ENCODE peak calls at places on chromosomes 5 and 9, in nine cellular contexts. L, W, G, A, E, Q, P, D and T are unnamed samples.

GRCh38 chr5:35974570-35974969 is 16.6 kb downstream of the UGT3A1 start:
- DNase-seq in E (no peak), Q (no peak), W (no peak), P (no peak), A (no peak), L (no peak), G (no peak), D (no peak), T (no peak)

GRCh38 chr5:131148835-131149234 is 16.2 kb downstream of the HINT1 start:
- DNase-seq in E (no peak), D (no peak), G (no peak), A (no peak), P (no peak), L (no peak), Q (no peak), W (no peak), T (no peak)

GRCh38 chr5:96829336-96829735 is 21.6 kb upstream of the ERAP1 start:
- DNase-seq in Q (no peak), W (no peak), L (no peak), A (no peak), D (no peak), G (no peak), E (no peak), P (no peak), T (no peak)

GRCh38 chr5:111478266-111478665 is 34.1 kb downstream of the STARD4 start:
- DNase-seq in L (no peak), Q (no peak), D (no peak), G (no peak), W (no peak), P (peak), E (no peak), A (no peak), T (no peak)

GRCh38 chr5:143101134-143101533 is 302.4 kb downstream of the NR3C1 start:
- DNase-seq in P (no peak), G (no peak), E (no peak), L (no peak), Q (no peak), W (no peak), A (no peak), D (no peak), T (no peak)

GRCh38 chr9:95449016-95449415 is 67.8 kb downstream of the PTCH1 start:
- DNase-seq in E (no peak), G (peak), W (no peak), Q (no peak), L (no peak), D (no peak), P (no peak), A (no peak), T (no peak)

GRCh38 chr5:115415143-115415491 is 118.7 kb upstream of the CCDC112 start:
- DNase-seq in L (peak), Q (no peak), W (no peak), G (no peak), E (peak), D (peak), A (no peak), P (peak), T (peak)

GRCh38 chr9:91207889-91208651 is 153.6 kb downstream of the AUH start:
- DNase-seq in L (no peak), P (peak), Q (no peak), W (no peak), D (no peak), E (no peak), G (no peak), A (peak), T (no peak)

GRCh38 chr9:4929917-4930316 is 55.2 kb upstream of the JAK2 start:
- DNase-seq in W (no peak), Q (no peak), L (no peak), E (no peak), G (no peak), A (no peak), D (no peak), P (no peak), T (no peak)

GRCh38 chr9:4923580-4924544 is 61.2 kb upstream of the JAK2 start:
- DNase-seq in Q (no peak), D (no peak), A (no peak), W (no peak), E (no peak), G (no peak), L (no peak), P (peak), T (peak)

GRCh38 chr9:4926239-4926638 is 58.8 kb upstream of the JAK2 start:
- DNase-seq in D (no peak), P (no peak), A (no peak), G (no peak), W (no peak), Q (no peak), E (no peak), L (no peak), T (no peak)

GRCh38 chr9:4927701-4928100 is 57.4 kb upstream of the JAK2 start:
- DNase-seq in Q (no peak), L (no peak), P (no peak), G (no peak), E (no peak), W (no peak), A (no peak), D (no peak), T (no peak)

DNA sequence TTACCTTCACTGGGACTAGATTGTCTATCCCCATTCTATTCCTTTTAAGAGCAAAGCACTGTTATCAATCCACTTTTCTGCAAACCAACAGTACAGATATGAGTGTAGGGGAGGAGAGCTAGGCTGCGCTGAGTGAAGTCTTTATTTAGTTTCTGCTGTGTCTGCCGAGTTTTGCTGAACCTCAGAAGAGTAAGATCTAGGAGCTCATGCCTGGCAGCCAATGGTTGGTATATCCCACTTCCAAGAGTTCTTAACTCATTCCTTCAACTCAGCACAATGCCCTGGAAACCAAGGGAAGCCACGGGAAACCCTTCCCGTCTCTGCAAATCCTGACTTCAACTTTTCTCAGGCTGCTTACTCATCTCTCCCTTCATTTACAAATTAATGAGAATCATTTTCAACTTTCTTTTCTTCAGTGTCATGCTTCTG is 58.0 kb upstream of the JAK2 start:
- DNase-seq in Q (no peak), W (no peak), G (no peak), L (no peak), A (no peak), P (no peak), E (no peak), D (no peak), T (no peak)
- H3K4me3 ChIP-seq in Q (no peak), W (no peak), G (no peak), L (no peak), A (no peak), P (no peak), E (no peak), D (no peak), T (no peak)

DNA sequence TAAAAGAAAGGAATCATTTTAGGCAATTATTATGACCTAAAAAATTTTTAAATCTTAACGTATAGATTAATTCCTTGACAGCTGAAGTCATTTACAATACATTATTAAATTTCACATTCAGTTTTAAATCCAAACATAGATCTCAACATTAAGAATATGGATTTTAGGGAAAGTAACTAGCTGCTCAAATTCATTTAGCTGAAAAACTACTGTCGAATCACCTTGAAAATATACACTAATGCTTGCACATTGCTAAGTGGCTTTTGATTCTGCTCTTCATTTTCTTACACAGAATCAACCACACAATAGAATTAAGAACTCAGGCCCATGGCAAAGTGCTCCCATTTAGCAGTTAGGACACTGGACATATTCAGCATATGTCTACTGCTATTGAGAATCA is 454.2 kb downstream of the RAB3C start:
- DNase-seq in D (no peak), L (no peak), P (peak), W (no peak), G (no peak), A (no peak), Q (no peak), E (no peak), T (no peak)
- H3K4me3 ChIP-seq in D (peak), L (no peak), P (peak), W (peak), G (peak), A (no peak), Q (peak), E (peak), T (no peak)

GRCh38 chr5:164073013-164073535 is 567.7 kb downstream of the MAT2B start:
- DNase-seq in D (no peak), E (no peak), A (no peak), Q (no peak), P (no peak), L (no peak), W (no peak), G (no peak), T (no peak)
- H3K4me3 ChIP-seq in D (no peak), E (no peak), A (no peak), Q (no peak), P (no peak), L (no peak), W (no peak), G (no peak), T (no peak)

GRCh38 chr5:18744990-18745590 is 1110.8 kb downstream of the TAF11L14 start:
- DNase-seq in G (no peak), A (no peak), D (peak), E (no peak), L (peak), Q (no peak), P (no peak), W (peak), T (peak)

GRCh38 chr5:18744441-18744840 is 1110.2 kb downstream of the TAF11L14 start:
- DNase-seq in Q (no peak), P (no peak), E (no peak), G (no peak), D (no peak), W (peak), A (no peak), L (no peak), T (no peak)

GRCh38 chr5:18736051-18736398 is 1101.8 kb downstream of the TAF11L14 start:
- DNase-seq in E (no peak), W (no peak), Q (no peak), L (no peak), A (no peak), G (no peak), D (no peak), P (no peak), T (peak)

GRCh38 chr5:18742830-18743229 is 1108.6 kb downstream of the TAF11L14 start:
- DNase-seq in A (no peak), W (peak), Q (no peak), P (no peak), G (peak), E (no peak), D (no peak), L (no peak), T (no peak)

GRCh38 chr5:18740301-18740700 is 1106.0 kb downstream of the TAF11L14 start:
- DNase-seq in A (no peak), G (no peak), L (no peak), Q (no peak), E (no peak), P (no peak), W (no peak), D (no peak), T (no peak)
- H3K4me3 ChIP-seq in A (no peak), G (no peak), L (no peak), Q (no peak), E (no peak), P (no peak), W (no peak), D (no peak), T (no peak)

DNA sequence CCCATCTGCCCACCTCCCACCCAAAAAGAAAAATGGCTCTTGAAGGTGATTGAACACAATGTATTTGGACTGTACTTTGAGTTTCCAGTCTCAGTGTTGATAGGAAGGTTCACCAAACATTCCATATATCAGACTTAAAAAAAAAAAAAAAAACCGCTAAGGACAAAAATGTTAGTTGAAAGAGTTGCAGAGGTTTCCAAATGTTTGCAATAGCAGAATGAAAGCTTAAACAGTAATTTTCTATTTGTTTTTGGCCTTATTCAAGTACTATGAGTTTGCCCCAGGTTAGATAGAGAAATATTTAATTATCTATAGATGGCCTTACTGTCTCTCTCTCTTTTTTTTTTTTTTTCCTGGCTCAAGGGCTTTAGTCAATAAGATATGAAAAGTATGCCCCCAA is 6.1 kb downstream of the LRRTM2 start:
- DNase-seq in G (no peak), L (no peak), Q (no peak), P (no peak), E (no peak), A (no peak), D (no peak), W (no peak), T (no peak)
- H3K4me3 ChIP-seq in G (no peak), L (no peak), Q (no peak), P (no peak), E (no peak), A (no peak), D (no peak), W (no peak), T (no peak)